ENCODE peak calls at places on chromosomes 6 and 20, in six cellular contexts. H, X, J, O, B and Q are unnamed samples.

GRCh38 chr20:45408646-45409213 is 641 bp downstream of the DBNDD2 start:
- DNase-seq in J (no peak), O (no peak), B (no peak), H (peak), X (no peak), Q (peak)

GRCh38 chr6:145704153-145704781 is 31.1 kb downstream of the EPM2A start:
- DNase-seq in B (peak), H (no peak), X (no peak), O (no peak), J (no peak), Q (no peak)

GRCh38 chr20:62880935-62881661 is 19.5 kb upstream of the TCFL5 start:
- DNase-seq in O (no peak), B (no peak), J (no peak), H (no peak), X (no peak), Q (no peak)

GRCh38 chr6:133512410-133513016 is 271.4 kb downstream of the EYA4 start:
- DNase-seq in H (peak), B (peak), O (peak), J (peak), X (peak), Q (peak)

GRCh38 chr6:135540207-135540877 is 42.8 kb upstream of the AHI1 start:
- DNase-seq in X (no peak), H (no peak), B (no peak), O (no peak), J (no peak), Q (peak)

GRCh38 chr6:155187096-155187495 is 76.7 kb upstream of the CLDN20 start:
- DNase-seq in O (no peak), H (no peak), J (no peak), B (no peak), X (no peak), Q (no peak)

GRCh38 chr6:89368107-89368506 is 15.6 kb upstream of the UBE2J1 start:
- DNase-seq in J (peak), X (peak), O (peak), H (peak), B (peak), Q (peak)

GRCh38 chr6:118893095-118893881 is 664 bp upstream of the ASF1A start:
- DNase-seq in J (peak), B (no peak), O (peak), X (no peak), H (peak), Q (no peak)

GRCh38 chr6:147949981-147950622 is 392.5 kb upstream of the SASH1 start:
- DNase-seq in J (no peak), X (no peak), H (no peak), O (no peak), B (no peak), Q (no peak)

GRCh38 chr6:36759177-36759757 is 61.6 kb downstream of the RAB44 start:
- DNase-seq in B (peak), O (peak), X (peak), H (peak), J (peak), Q (peak)

GRCh38 chr6:24910850-24911712 is 24.7 kb downstream of the RIPOR2 start:
- DNase-seq in H (no peak), X (peak), O (peak), J (peak), B (peak), Q (peak)

GRCh38 chr6:33812669-33813068 is 8.9 kb upstream of the MLN start:
- DNase-seq in O (no peak), H (peak), X (peak), B (peak), J (peak), Q (peak)

GRCh38 chr6:2355155-2355554 is 109.8 kb upstream of the GMDS start:
- DNase-seq in X (no peak), J (no peak), O (no peak), B (no peak), H (no peak), Q (no peak)

GRCh38 chr20:63222541-63222940 is 6.6 kb upstream of the YTHDF1 start:
- DNase-seq in J (no peak), H (no peak), B (no peak), X (no peak), O (no peak), Q (no peak)

GRCh38 chr6:166757226-166758135 is 130.4 kb upstream of the RPS6KA2 start:
- DNase-seq in J (no peak), B (peak), O (no peak), X (peak), H (no peak), Q (no peak)

GRCh38 chr6:33609444-33610034 is 11.6 kb upstream of the ITPR3 start:
- DNase-seq in B (no peak), J (no peak), H (no peak), O (no peak), X (no peak), Q (peak)

GRCh38 chr6:90296346-90297123 is at the start of gene BACH2:
- DNase-seq in O (peak), X (peak), B (peak), J (peak), H (peak), Q (peak)

GRCh38 chr6:132993738-132994137 is 179.4 kb downstream of the RPS12 start:
- DNase-seq in H (no peak), J (no peak), O (no peak), X (no peak), B (no peak), Q (no peak)

GRCh38 chr6:157568702-157569101 is 187.7 kb downstream of the ZDHHC14 start:
- DNase-seq in B (no peak), H (no peak), J (no peak), O (no peak), X (no peak), Q (no peak)

GRCh38 chr6:162605881-162606280 is 121.7 kb downstream of the PRKN start:
- DNase-seq in X (no peak), B (no peak), O (no peak), J (no peak), H (no peak), Q (no peak)

GRCh38 chr20:2900845-2901592 is 27.7 kb downstream of the PTPRA start:
- DNase-seq in O (no peak), B (no peak), H (no peak), J (no peak), X (no peak), Q (no peak)

GRCh38 chr6:163946437-163946836 is 531.9 kb downstream of the QKI start:
- DNase-seq in J (no peak), B (no peak), O (peak), X (no peak), H (no peak), Q (no peak)

GRCh38 chr20:13788167-13788834 is 3.5 kb downstream of the NDUFAF5 start:
- DNase-seq in B (peak), H (peak), O (peak), X (peak), J (peak), Q (no peak)
- TF ChIP-seq CTCF in B (peak), H (peak), O (peak), X (peak), J (peak), Q (peak)

GRCh38 chr6:136761227-136761922 is 30.9 kb downstream of the MAP3K5 start:
- DNase-seq in B (peak), O (peak), X (no peak), H (peak), J (no peak), Q (no peak)
- H3K4me3 ChIP-seq in B (no peak), O (no peak), X (no peak), H (no peak), J (no peak), Q (peak)

GRCh38 chr6:75206338-75207210 is 721 bp upstream of the COL12A1 start:
- DNase-seq in J (no peak), B (peak), X (peak), O (peak), H (no peak), Q (peak)
- TF ChIP-seq CTCF in J (no peak), B (no peak), X (peak), O (peak), H (no peak), Q (no peak)

GRCh38 chr6:50821431-50822077 is 2.9 kb downstream of the TFAP2B start:
- DNase-seq in J (no peak), O (no peak), H (no peak), X (peak), B (peak), Q (no peak)
- H3K4me3 ChIP-seq in J (no peak), O (no peak), H (no peak), X (peak), B (no peak), Q (no peak)

DNA sequence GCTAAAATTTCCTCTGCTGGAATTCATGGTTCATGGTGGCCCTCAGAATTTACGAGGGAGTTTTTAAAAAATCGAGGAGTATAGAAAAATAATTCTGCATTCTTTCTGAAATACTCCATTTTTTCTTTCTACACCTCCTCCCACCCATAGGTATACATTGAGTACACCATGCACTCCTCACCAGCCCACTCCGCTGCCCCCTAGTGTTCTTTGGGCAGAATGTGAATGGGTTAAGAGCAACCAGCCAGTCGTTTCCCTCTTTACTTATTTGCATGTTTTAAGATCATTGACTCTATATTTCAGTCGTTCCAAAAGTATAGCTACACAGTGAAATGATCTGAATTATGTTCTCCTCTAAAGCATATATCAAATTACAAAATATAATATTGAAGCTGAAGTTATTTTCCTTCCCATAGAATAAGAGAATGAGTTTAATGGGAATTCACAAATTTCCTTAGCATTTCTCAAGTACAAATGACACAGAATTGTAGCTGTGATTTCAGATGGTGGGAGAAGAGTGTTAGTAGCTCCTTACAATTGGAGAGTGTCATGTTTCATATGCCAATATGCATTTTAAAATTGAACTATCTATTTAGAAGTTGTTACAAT is 977.7 kb upstream of the SLC35B3 start:
- DNase-seq in B (peak), J (peak), H (peak), O (no peak), X (peak), Q (peak)
- TF ChIP-seq CTCF in B (peak), J (peak), H (peak), O (no peak), X (peak), Q (peak)

GRCh38 chr6:14732845-14733757 is 512.8 kb upstream of the JARID2 start:
- DNase-seq in X (no peak), H (no peak), B (no peak), J (no peak), O (no peak), Q (no peak)
- H3K4me3 ChIP-seq in X (no peak), H (no peak), B (no peak), J (no peak), O (no peak), Q (no peak)

GRCh38 chr6:44119704-44120262 is 7.5 kb downstream of the MRPL14 start:
- DNase-seq in O (no peak), B (no peak), X (no peak), J (no peak), H (no peak), Q (no peak)

GRCh38 chr6:44116643-44117382 is 10.4 kb downstream of the MRPL14 start:
- DNase-seq in X (no peak), J (peak), B (no peak), H (no peak), O (no peak), Q (no peak)

GRCh38 chr6:44117397-44118128 is 9.7 kb downstream of the MRPL14 start:
- DNase-seq in J (peak), O (no peak), X (no peak), B (no peak), H (no peak), Q (no peak)

GRCh38 chr6:44113396-44113795 is 13.9 kb downstream of the MRPL14 start:
- DNase-seq in X (no peak), H (no peak), O (no peak), B (peak), J (no peak), Q (no peak)

GRCh38 chr6:44115866-44116265 is 11.4 kb downstream of the MRPL14 start:
- DNase-seq in H (no peak), B (no peak), X (no peak), J (no peak), O (no peak), Q (no peak)
- TF ChIP-seq CTCF in H (no peak), B (no peak), X (no peak), J (no peak), O (no peak), Q (no peak)